ENCODE peak calls at places on chromosomes 1 and 21, in six cellular contexts. S is H1, Y is A549, H is GM12878, J is sigmoid colon, Q is upper lobe of left lung. W is an unnamed sample.
A peak's percentile ranks its signal among the peaks of the same experiment; 100 is the strongest.

GRCh38 chr1:185499986-185500626 is 183.1 kb upstream of the IVNS1ABP start:
- DNase-seq in H (no peak), J (no peak), Q (no peak), Y (no peak), S (no peak), W (no peak)

GRCh38 chr1:8666394-8667167 is 150.9 kb downstream of the RERE start:
- DNase-seq in J (no peak), Q (no peak), Y (no peak), H (no peak), S (no peak), W (no peak)

GRCh38 chr1:90719321-90720136 is 2.4 kb upstream of the BARHL2 start:
- DNase-seq in Y (no peak), Q (no peak), J (no peak), H (no peak), S (peak; percentile 74), W (no peak)

GRCh38 chr21:21324297-21324696 is 326.1 kb downstream of the NCAM2 start:
- DNase-seq in J (no peak), Q (no peak), Y (no peak), S (no peak), H (no peak), W (no peak)

GRCh38 chr21:37751268-37751975 is 164.8 kb downstream of the KCNJ6 start:
- DNase-seq in J (no peak), Q (no peak), H (no peak), Y (no peak), S (no peak), W (no peak)

GRCh38 chr21:39647476-39647875 is 34.7 kb downstream of the B3GALT5 start:
- DNase-seq in Q (no peak), J (no peak), S (no peak), H (no peak), Y (no peak), W (no peak)

GRCh38 chr1:152752225-152752624 is 5.6 kb upstream of the KPRP start:
- DNase-seq in Q (no peak), J (no peak), H (no peak), S (no peak), Y (no peak), W (no peak)

GRCh38 chr1:86018311-86018923 is 138.2 kb downstream of the COL24A1 start:
- DNase-seq in Q (no peak), H (no peak), J (no peak), S (peak; percentile 45), Y (peak; percentile 9), W (no peak)

GRCh38 chr1:94623560-94624148 is 82.1 kb upstream of the F3 start:
- DNase-seq in Q (no peak), J (no peak), Y (no peak), H (no peak), S (peak; percentile 55), W (no peak)

GRCh38 chr1:35442737-35443136 is 114.5 kb downstream of the KIAA0319L start:
- DNase-seq in S (no peak), J (no peak), Q (no peak), H (no peak), Y (no peak), W (no peak)

GRCh38 chr1:119779869-119780356 is 11.2 kb upstream of the HMGCS2 start:
- DNase-seq in H (no peak), S (no peak), Y (no peak), Q (peak; percentile 55), J (peak; percentile 78), W (no peak)

GRCh38 chr21:28229811-28230210 is 762.9 kb downstream of the LTN1 start:
- DNase-seq in Y (no peak), J (no peak), H (no peak), S (no peak), Q (no peak), W (no peak)

DNA sequence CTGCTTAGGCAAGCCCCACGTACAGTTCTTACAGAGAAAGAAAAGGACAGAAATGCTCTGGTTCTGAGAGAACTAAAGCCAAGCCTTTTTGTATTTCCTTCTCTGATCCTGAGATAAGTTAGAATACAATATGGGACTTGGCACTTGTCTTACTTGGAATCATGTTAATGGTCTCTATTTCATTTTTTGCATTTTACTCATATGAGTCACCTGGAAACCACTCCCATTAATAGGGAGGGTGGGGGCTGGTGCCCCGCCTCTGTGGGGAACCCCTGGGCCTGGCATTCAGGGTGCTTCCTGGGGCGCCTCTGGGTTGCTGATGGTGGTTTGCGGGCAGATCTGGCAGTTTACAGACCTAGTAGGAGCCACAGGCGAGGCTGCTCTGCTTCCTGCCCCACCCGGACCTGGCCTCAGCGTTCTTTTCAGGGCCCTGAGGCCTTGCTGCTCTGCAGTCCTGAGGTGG is 26.7 kb downstream of the TSPAN2 start:
- DNase-seq in J (no peak), Q (peak; percentile 70), H (peak; percentile 23), Y (no peak), S (no peak), W (no peak)
- H3K4me3 ChIP-seq in J (no peak overlapping the region), Q (no peak overlapping the region), H (no peak overlapping the region), Y (no peak overlapping the region), S (no peak overlapping the region), W (no peak overlapping the region)

DNA sequence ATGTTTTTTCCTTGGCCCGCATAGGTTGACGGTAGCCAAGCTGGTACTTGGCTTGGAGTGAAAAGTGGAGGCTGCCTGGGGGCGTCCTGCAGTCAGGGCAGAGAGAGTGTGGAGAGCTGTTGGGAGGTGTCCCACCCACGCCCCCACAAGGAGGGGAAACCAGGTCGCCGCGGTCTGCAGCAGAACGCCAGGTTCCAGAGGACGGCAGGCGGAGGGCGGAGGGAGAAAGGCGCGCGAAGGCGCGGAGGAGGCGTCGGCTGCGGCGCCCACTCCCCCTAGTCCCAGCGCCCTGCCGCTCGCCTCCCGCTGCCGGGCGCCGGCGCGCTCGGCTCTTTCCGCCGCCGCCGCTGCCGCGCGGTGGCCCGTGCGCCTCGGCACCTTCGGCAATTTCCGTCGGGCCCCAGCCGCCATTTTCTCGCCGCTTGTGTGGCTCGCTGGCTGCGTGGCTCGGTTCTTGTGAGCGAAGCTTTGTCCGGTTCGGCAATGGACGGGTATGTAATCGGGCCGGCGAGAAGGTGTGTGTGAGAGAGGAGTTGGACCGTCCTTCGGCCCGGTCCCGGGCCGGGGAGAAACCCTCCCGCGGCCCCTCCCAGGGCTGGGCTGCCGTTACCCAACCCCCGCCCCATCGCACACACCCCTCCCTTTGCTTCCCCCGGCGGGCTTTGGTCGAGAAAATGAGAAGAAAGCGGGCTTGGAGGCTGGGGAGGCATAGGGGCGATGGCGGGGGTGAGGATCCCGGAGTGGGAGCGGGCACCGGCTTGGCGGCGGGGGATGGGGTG is at the start of gene PTBP2:
- DNase-seq in Q (peak; percentile 79), H (peak; percentile 25), S (peak; percentile 92), Y (peak; percentile 46), J (peak; percentile 88), W (peak; percentile 71)
- TF ChIP-seq POLR2A in Q (peak; percentile 36), H (peak; percentile 85), S (peak; percentile 80), Y (peak; percentile 24), J (peak; percentile 0), W (peak; percentile 41)

DNA sequence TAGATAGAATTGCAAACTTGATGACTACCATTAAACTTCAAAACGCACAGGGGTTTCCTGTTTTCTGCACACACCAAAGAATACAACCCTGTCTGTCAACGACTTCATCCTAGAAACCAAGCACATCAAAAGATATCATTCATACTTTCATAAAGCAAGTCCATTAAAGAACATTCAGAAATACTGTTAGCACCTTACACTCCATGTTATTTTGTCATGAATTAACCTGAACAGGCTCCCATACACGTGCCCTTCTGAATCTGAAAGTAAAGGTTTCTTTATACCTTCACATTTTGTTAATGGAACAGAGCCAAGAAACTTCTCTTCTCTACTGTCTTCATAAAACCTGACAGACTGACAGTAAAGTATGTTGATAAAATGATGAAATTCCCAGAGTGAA is 46.1 kb downstream of the PUM1 start:
- DNase-seq in Y (no peak), J (no peak), S (no peak), Q (no peak), H (no peak), W (no peak)
- TF ChIP-seq EP300 in Y (no peak), J (no peak), S (no peak), Q (no peak), H (no peak), W (no peak)

DNA sequence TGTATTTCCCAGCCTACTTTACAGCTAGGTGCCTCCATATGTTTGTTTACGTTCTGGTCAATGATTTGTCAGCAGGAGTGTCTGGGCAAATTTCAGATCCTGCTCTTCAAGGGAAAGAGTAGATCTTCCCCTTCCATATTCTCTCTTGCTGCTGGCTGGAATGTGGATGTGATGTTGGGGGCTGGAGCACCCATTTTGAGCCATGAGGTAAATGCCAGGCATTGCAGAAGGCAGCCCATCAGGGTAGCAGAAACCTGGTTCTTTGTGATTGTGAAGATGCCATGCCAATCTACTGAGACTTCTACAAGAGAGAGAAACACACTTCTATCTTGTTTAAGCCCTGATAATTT is 25.1 kb downstream of the RUNX1 start:
- DNase-seq in Y (no peak), J (no peak), S (no peak), H (no peak), Q (no peak), W (no peak)
- H3K4me3 ChIP-seq in Y (no peak overlapping the region), J (no peak overlapping the region), S (no peak overlapping the region), H (no peak overlapping the region), Q (no peak overlapping the region), W (no peak overlapping the region)

GRCh38 chr21:42657676-42658319 is 4.4 kb downstream of the PDE9A start:
- DNase-seq in J (no peak), Y (no peak), S (no peak), H (no peak), Q (no peak), W (no peak)
- TF ChIP-seq POLR2A in J (no peak), Y (no peak), S (no peak), H (no peak), Q (no peak), W (no peak)

GRCh38 chr1:227748496-227749182 is 13.4 kb downstream of the SNAP47 start:
- DNase-seq in J (peak; percentile 91), Y (no peak), H (no peak), Q (no peak), S (no peak), W (no peak)
- TF ChIP-seq EP300 in J (peak; percentile 90), Y (no peak), H (no peak), Q (no peak), S (no peak), W (no peak)

GRCh38 chr1:33696311-33696710 is 167.6 kb upstream of the HMGB4 start:
- DNase-seq in H (no peak), J (no peak), S (no peak), Q (no peak), Y (no peak), W (no peak)
- H3K4me3 ChIP-seq in H (no peak overlapping the region), J (no peak overlapping the region), S (no peak overlapping the region), Q (no peak overlapping the region), Y (no peak overlapping the region), W (no peak overlapping the region)

W was measured in tibial nerve.